ENCODE peak calls at places on chromosomes 12 and 14, in four cellular contexts. One of them, this sample, is unnamed.
A peak's percentile ranks its signal among the peaks of the same experiment; 100 is the strongest.

GRCh38 chr14:100825691-100826331 is at the start of gene MEG3:
- DNase-seq in colonic mucosa: no peak
- DNase-seq in stomach: no peak
- DNase-seq in adrenal gland: peak; percentile 59
- DNase-seq in this sample: peak; percentile 72

GRCh38 chr14:85131523-85131922 is 398.4 kb upstream of the FLRT2 start:
- DNase-seq in colonic mucosa: no peak
- DNase-seq in stomach: peak; percentile 57
- DNase-seq in adrenal gland: no peak
- DNase-seq in this sample: no peak

GRCh38 chr12:51082561-51083139 is 746 bp downstream of the CSRNP2 start:
- DNase-seq in colonic mucosa: peak; percentile 39
- DNase-seq in stomach: no peak
- DNase-seq in adrenal gland: peak; percentile 25
- DNase-seq in this sample: no peak

GRCh38 chr14:58822856-58823255 is 185.1 kb downstream of the DACT1 start:
- DNase-seq in colonic mucosa: no peak
- DNase-seq in stomach: no peak
- DNase-seq in adrenal gland: no peak
- DNase-seq in this sample: no peak

GRCh38 chr14:36317650-36318049 is 2.8 kb downstream of the MBIP start:
- DNase-seq in colonic mucosa: no peak
- DNase-seq in stomach: no peak
- DNase-seq in adrenal gland: no peak
- DNase-seq in this sample: no peak

GRCh38 chr12:114672817-114673168 is 11.2 kb downstream of the TBX3 start:
- DNase-seq in colonic mucosa: no peak
- DNase-seq in stomach: no peak
- DNase-seq in adrenal gland: no peak
- DNase-seq in this sample: no peak

GRCh38 chr12:46439793-46440511 is 67.4 kb upstream of the SLC38A2 start:
- DNase-seq in colonic mucosa: no peak
- DNase-seq in stomach: no peak
- DNase-seq in adrenal gland: no peak
- DNase-seq in this sample: no peak

GRCh38 chr14:89697281-89698060 is 257.1 kb downstream of the EFCAB11 start:
- DNase-seq in colonic mucosa: no peak
- DNase-seq in stomach: no peak
- DNase-seq in adrenal gland: no peak
- DNase-seq in this sample: no peak

GRCh38 chr12:109963743-109964429 is 32.3 kb downstream of the GIT2 start:
- DNase-seq in colonic mucosa: peak; percentile 59
- DNase-seq in stomach: no peak
- DNase-seq in adrenal gland: peak; percentile 73
- DNase-seq in this sample: no peak

GRCh38 chr12:99249543-99249942 is 398.0 kb upstream of the GARIN6 start:
- DNase-seq in colonic mucosa: no peak
- DNase-seq in stomach: no peak
- DNase-seq in adrenal gland: no peak
- DNase-seq in this sample: no peak

GRCh38 chr14:21279783-21280182 is at the start of gene RPGRIP1:
- DNase-seq in colonic mucosa: no peak
- DNase-seq in stomach: no peak
- DNase-seq in adrenal gland: no peak
- DNase-seq in this sample: no peak

GRCh38 chr12:115088995-115089841 is 405.2 kb upstream of the TBX3 start:
- DNase-seq in colonic mucosa: no peak
- DNase-seq in stomach: no peak
- DNase-seq in adrenal gland: peak; percentile 70
- DNase-seq in this sample: no peak

GRCh38 chr14:57382283-57382682 is 8.1 kb upstream of the NAA30 start:
- DNase-seq in colonic mucosa: no peak
- DNase-seq in stomach: no peak
- DNase-seq in adrenal gland: no peak
- DNase-seq in this sample: peak; percentile 51

GRCh38 chr14:72606879-72607278 is 287.0 kb downstream of the DPF3 start:
- DNase-seq in colonic mucosa: peak; percentile 5
- DNase-seq in stomach: no peak
- DNase-seq in adrenal gland: no peak
- DNase-seq in this sample: no peak

GRCh38 chr14:59154383-59154782 is 34.1 kb upstream of the DAAM1 start:
- DNase-seq in colonic mucosa: no peak
- DNase-seq in stomach: no peak
- DNase-seq in adrenal gland: no peak
- DNase-seq in this sample: no peak

GRCh38 chr14:52876311-52876710 is 74.5 kb downstream of the FERMT2 start:
- DNase-seq in colonic mucosa: no peak
- DNase-seq in stomach: no peak
- DNase-seq in adrenal gland: no peak
- DNase-seq in this sample: no peak

GRCh38 chr14:56224691-56225681 is 106.8 kb downstream of the PELI2 start:
- DNase-seq in colonic mucosa: peak; percentile 79
- DNase-seq in stomach: peak; percentile 69
- DNase-seq in adrenal gland: no peak
- DNase-seq in this sample: no peak

GRCh38 chr12:47114481-47114892 is 34.7 kb upstream of the AMIGO2 start:
- DNase-seq in colonic mucosa: no peak
- DNase-seq in stomach: no peak
- DNase-seq in adrenal gland: no peak
- DNase-seq in this sample: no peak

GRCh38 chr12:24898185-24898584 is 50.7 kb downstream of the BCAT1 start:
- DNase-seq in colonic mucosa: no peak
- DNase-seq in stomach: no peak
- DNase-seq in adrenal gland: no peak
- DNase-seq in this sample: no peak

GRCh38 chr12:5742264-5742663 is 202.8 kb downstream of the ANO2 start:
- DNase-seq in colonic mucosa: no peak
- DNase-seq in stomach: no peak
- DNase-seq in adrenal gland: no peak
- DNase-seq in this sample: no peak

GRCh38 chr12:4153343-4153892 is 120.1 kb upstream of the CCND2 start:
- DNase-seq in colonic mucosa: peak; percentile 78
- DNase-seq in stomach: no peak
- DNase-seq in adrenal gland: no peak
- DNase-seq in this sample: no peak

GRCh38 chr12:111430418-111431353 is 25.0 kb downstream of the SH2B3 start:
- DNase-seq in colonic mucosa: no peak
- DNase-seq in stomach: no peak
- DNase-seq in adrenal gland: no peak
- DNase-seq in this sample: no peak

GRCh38 chr14:99408971-99409289 is 71.7 kb downstream of the SETD3 start:
- DNase-seq in colonic mucosa: no peak
- DNase-seq in stomach: no peak
- DNase-seq in adrenal gland: no peak
- DNase-seq in this sample: no peak

GRCh38 chr14:73368621-73369020 is 89.7 kb downstream of the NUMB start:
- DNase-seq in colonic mucosa: no peak
- DNase-seq in stomach: no peak
- DNase-seq in adrenal gland: no peak
- DNase-seq in this sample: no peak

GRCh38 chr14:24395609-24396580 is 2.9 kb upstream of the NYNRIN start:
- DNase-seq in colonic mucosa: no peak
- DNase-seq in stomach: no peak
- DNase-seq in adrenal gland: peak; percentile 5
- DNase-seq in this sample: no peak

GRCh38 chr12:30754383-30754749 is 385 bp downstream of the CAPRIN2 start:
- DNase-seq in colonic mucosa: no peak
- DNase-seq in stomach: no peak
- DNase-seq in adrenal gland: no peak
- DNase-seq in this sample: no peak

GRCh38 chr14:61472025-61472672 is 150.8 kb downstream of the PRKCH start:
- DNase-seq in colonic mucosa: no peak
- DNase-seq in stomach: no peak
- DNase-seq in adrenal gland: no peak
- DNase-seq in this sample: peak; percentile 77

GRCh38 chr12:31590730-31591307 is at the start of gene DENND5B:
- DNase-seq in colonic mucosa: peak; percentile 67
- DNase-seq in stomach: peak; percentile 73
- DNase-seq in adrenal gland: peak; percentile 82
- DNase-seq in this sample: peak; percentile 80

GRCh38 chr14:44444454-44444853 is 62.6 kb downstream of the FSCB start:
- DNase-seq in colonic mucosa: no peak
- DNase-seq in stomach: no peak
- DNase-seq in adrenal gland: no peak
- DNase-seq in this sample: no peak

GRCh38 chr12:31260840-31261239 is 65.1 kb downstream of the SINHCAF start:
- DNase-seq in colonic mucosa: no peak
- DNase-seq in stomach: no peak
- DNase-seq in adrenal gland: no peak
- DNase-seq in this sample: no peak

GRCh38 chr14:104371917-104372316 is 207.6 kb upstream of the C14orf180 start:
- DNase-seq in colonic mucosa: no peak
- DNase-seq in stomach: no peak
- DNase-seq in adrenal gland: no peak
- DNase-seq in this sample: no peak

GRCh38 chr12:34601689-34602088 is 579.4 kb downstream of the ALG10 start:
- DNase-seq in colonic mucosa: no peak
- DNase-seq in stomach: no peak
- DNase-seq in adrenal gland: no peak
- DNase-seq in this sample: no peak
- H3K9me3 ChIP-seq in colonic mucosa: no peaks in the 10 kb centered on the region
- H3K9me3 ChIP-seq in stomach: peaks cover 100% of the 10 kb centered on the region
- H3K9me3 ChIP-seq in adrenal gland: no peaks in the 10 kb centered on the region
- H3K9me3 ChIP-seq in this sample: peaks cover 25% of the 10 kb centered on the region

GRCh38 chr14:74956000-74956279 is 543 bp upstream of the PGF start:
- DNase-seq in colonic mucosa: no peak
- DNase-seq in stomach: no peak
- DNase-seq in adrenal gland: no peak
- DNase-seq in this sample: no peak
- H3K4me3 ChIP-seq in colonic mucosa: peak overlapping the region; percentile 54
- H3K4me3 ChIP-seq in stomach: peak overlapping the region; percentile 53
- H3K4me3 ChIP-seq in adrenal gland: no peak overlapping the region
- H3K4me3 ChIP-seq in this sample: peak overlapping the region; percentile 40

GRCh38 chr14:65011559-65011958 is 24.9 kb downstream of the FNTB start:
- DNase-seq in colonic mucosa: no peak
- DNase-seq in stomach: no peak
- DNase-seq in adrenal gland: peak; percentile 74
- DNase-seq in this sample: no peak
- H3K27ac ChIP-seq in colonic mucosa: no peak overlapping the region
- H3K27ac ChIP-seq in stomach: no peak overlapping the region
- H3K27ac ChIP-seq in adrenal gland: peak overlapping the region; percentile 39
- H3K27ac ChIP-seq in this sample: no peak overlapping the region

GRCh38 chr12:128474916-128475315 is 207.9 kb downstream of the TMEM132C start:
- DNase-seq in colonic mucosa: no peak
- DNase-seq in stomach: no peak
- DNase-seq in adrenal gland: no peak
- DNase-seq in this sample: no peak
- H3K9me3 ChIP-seq in colonic mucosa: no peaks in the 10 kb centered on the region
- H3K9me3 ChIP-seq in stomach: peaks cover 3% of the 10 kb centered on the region
- H3K9me3 ChIP-seq in adrenal gland: no peaks in the 10 kb centered on the region
- H3K9me3 ChIP-seq in this sample: no peaks in the 10 kb centered on the region

DNA sequence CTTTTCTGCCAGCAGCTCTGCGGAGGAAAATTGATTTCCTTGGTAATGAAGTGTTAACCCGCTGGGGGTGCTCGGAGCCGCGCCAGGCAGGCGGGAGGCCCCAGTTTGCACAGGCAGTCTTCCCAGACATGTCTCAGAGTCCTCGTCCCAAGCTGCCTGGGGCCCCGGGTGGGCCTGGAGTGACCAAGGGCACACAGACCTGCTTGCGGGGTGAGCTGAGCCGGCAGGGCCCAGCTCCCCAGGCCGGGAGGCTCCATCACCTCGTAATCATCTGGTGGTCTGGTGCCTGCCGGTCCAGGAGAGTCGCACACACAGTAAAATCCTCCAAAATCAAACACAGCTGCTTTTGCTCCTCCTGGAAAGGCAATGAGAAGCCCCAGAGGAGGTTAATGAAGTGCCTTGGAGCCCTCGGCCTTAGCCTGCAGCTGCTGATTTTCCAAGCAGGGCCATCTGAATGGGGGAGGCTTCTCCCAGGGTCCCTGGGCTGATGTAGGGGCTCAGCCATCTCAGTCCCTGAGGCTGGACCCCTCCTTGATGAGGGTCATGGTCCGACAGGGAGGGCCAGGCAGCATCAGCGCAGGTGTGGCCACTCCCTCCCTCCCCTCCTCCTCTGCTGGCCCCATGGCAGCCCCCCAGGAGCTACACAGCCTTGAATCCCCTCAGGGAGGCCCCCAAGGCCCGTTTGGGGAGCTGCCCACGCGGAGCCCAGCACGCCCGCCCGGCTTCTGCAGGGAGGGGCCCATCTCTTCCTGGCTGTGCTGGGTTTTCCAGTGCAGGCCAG is 39.4 kb upstream of the FBRSL1 start:
- DNase-seq in colonic mucosa: no peak
- DNase-seq in stomach: no peak
- DNase-seq in adrenal gland: no peak
- DNase-seq in this sample: no peak
- H3K4me3 ChIP-seq in colonic mucosa: no peak overlapping the region
- H3K4me3 ChIP-seq in stomach: no peak overlapping the region
- H3K4me3 ChIP-seq in adrenal gland: no peak overlapping the region
- H3K4me3 ChIP-seq in this sample: no peak overlapping the region

DNA sequence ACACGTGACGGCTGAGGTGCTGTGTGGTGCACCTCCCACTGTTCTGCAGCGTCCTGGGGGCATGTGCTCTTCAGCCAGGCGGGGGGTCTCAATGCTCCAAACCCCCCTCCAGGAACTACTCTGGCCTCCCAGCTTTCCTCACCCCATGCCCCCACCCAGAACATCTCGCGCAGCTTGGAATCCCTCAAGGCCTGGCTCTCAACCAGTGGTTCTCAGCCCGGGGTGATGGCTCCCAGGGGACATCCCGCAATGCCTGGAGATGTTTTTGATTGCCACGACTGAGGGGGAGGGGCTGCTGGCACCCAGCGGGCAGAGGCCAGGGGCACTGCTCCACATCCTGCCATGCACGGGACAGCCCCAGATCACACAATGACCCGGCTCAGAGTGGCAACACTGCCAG is 78.9 kb upstream of the DICER1 start:
- DNase-seq in colonic mucosa: no peak
- DNase-seq in stomach: no peak
- DNase-seq in adrenal gland: no peak
- DNase-seq in this sample: no peak
- H3K27ac ChIP-seq in colonic mucosa: no peak overlapping the region
- H3K27ac ChIP-seq in stomach: no peak overlapping the region
- H3K27ac ChIP-seq in adrenal gland: no peak overlapping the region
- H3K27ac ChIP-seq in this sample: no peak overlapping the region